ENCODE peak calls at places on chromosomes 7 and 10, in ten cellular contexts. One of them, this sample, is unnamed.

GRCh38 chr7:110548372-110548771 is 542.6 kb upstream of the LRRN3 start:
- DNase-seq in fibroblast of lung: no peak
- DNase-seq in B cell: no peak
- DNase-seq in type B pancreatic cell: no peak
- DNase-seq in GM12864: no peak
- DNase-seq in tibial artery: no peak
- DNase-seq in HFFc6: peak; percentile 15
- DNase-seq in pancreas: no peak
- DNase-seq in fibroblast of the aortic adventitia: no peak
- DNase-seq in Calu3: no peak
- DNase-seq in this sample: no peak

GRCh38 chr7:149279111-149279743 is 17.2 kb downstream of the ZNF783 start:
- DNase-seq in pancreas: no peak
- DNase-seq in B cell: no peak
- DNase-seq in HFFc6: no peak
- DNase-seq in GM12864: no peak
- DNase-seq in tibial artery: no peak
- DNase-seq in type B pancreatic cell: no peak
- DNase-seq in fibroblast of lung: no peak
- DNase-seq in fibroblast of the aortic adventitia: no peak
- DNase-seq in Calu3: no peak
- DNase-seq in this sample: no peak

GRCh38 chr10:23522345-23522744 is 83.5 kb downstream of the OTUD1 start:
- DNase-seq in pancreas: no peak
- DNase-seq in tibial artery: no peak
- DNase-seq in HFFc6: no peak
- DNase-seq in Calu3: peak; percentile 56
- DNase-seq in GM12864: no peak
- DNase-seq in type B pancreatic cell: no peak
- DNase-seq in fibroblast of the aortic adventitia: peak; percentile 27
- DNase-seq in B cell: no peak
- DNase-seq in fibroblast of lung: peak; percentile 56
- DNase-seq in this sample: no peak

GRCh38 chr10:124568858-124569622 is 107.4 kb downstream of the LHPP start:
- DNase-seq in Calu3: no peak
- DNase-seq in type B pancreatic cell: no peak
- DNase-seq in fibroblast of lung: no peak
- DNase-seq in fibroblast of the aortic adventitia: no peak
- DNase-seq in HFFc6: no peak
- DNase-seq in B cell: peak; percentile 35
- DNase-seq in tibial artery: no peak
- DNase-seq in GM12864: no peak
- DNase-seq in pancreas: no peak
- DNase-seq in this sample: no peak

GRCh38 chr10:94084344-94084743 is 90.6 kb downstream of the PLCE1 start:
- DNase-seq in HFFc6: no peak
- DNase-seq in fibroblast of the aortic adventitia: no peak
- DNase-seq in tibial artery: no peak
- DNase-seq in type B pancreatic cell: no peak
- DNase-seq in B cell: no peak
- DNase-seq in Calu3: no peak
- DNase-seq in fibroblast of lung: no peak
- DNase-seq in GM12864: no peak
- DNase-seq in pancreas: no peak
- DNase-seq in this sample: no peak

GRCh38 chr10:23331567-23332290 is 12.9 kb downstream of the C10orf67 start:
- DNase-seq in type B pancreatic cell: no peak
- DNase-seq in GM12864: no peak
- DNase-seq in fibroblast of lung: peak; percentile 93
- DNase-seq in tibial artery: no peak
- DNase-seq in fibroblast of the aortic adventitia: peak; percentile 81
- DNase-seq in B cell: no peak
- DNase-seq in pancreas: no peak
- DNase-seq in Calu3: no peak
- DNase-seq in HFFc6: peak; percentile 80
- DNase-seq in this sample: no peak

GRCh38 chr10:325282-325681 is 190.0 kb downstream of the ZMYND11 start:
- DNase-seq in fibroblast of lung: no peak
- DNase-seq in fibroblast of the aortic adventitia: no peak
- DNase-seq in B cell: no peak
- DNase-seq in GM12864: no peak
- DNase-seq in tibial artery: no peak
- DNase-seq in Calu3: no peak
- DNase-seq in type B pancreatic cell: no peak
- DNase-seq in HFFc6: no peak
- DNase-seq in pancreas: no peak
- DNase-seq in this sample: no peak

GRCh38 chr7:92115821-92116220 is 18.5 kb downstream of the CYP51A1 start:
- DNase-seq in tibial artery: no peak
- DNase-seq in type B pancreatic cell: no peak
- DNase-seq in Calu3: no peak
- DNase-seq in pancreas: no peak
- DNase-seq in HFFc6: no peak
- DNase-seq in fibroblast of lung: no peak
- DNase-seq in GM12864: no peak
- DNase-seq in fibroblast of the aortic adventitia: no peak
- DNase-seq in B cell: no peak
- DNase-seq in this sample: no peak

GRCh38 chr7:35894721-35895120 is 93.9 kb downstream of the SEPTIN7 start:
- DNase-seq in tibial artery: no peak
- DNase-seq in fibroblast of lung: peak; percentile 22
- DNase-seq in HFFc6: no peak
- DNase-seq in Calu3: no peak
- DNase-seq in B cell: no peak
- DNase-seq in pancreas: no peak
- DNase-seq in type B pancreatic cell: no peak
- DNase-seq in GM12864: no peak
- DNase-seq in fibroblast of the aortic adventitia: no peak
- DNase-seq in this sample: no peak

GRCh38 chr10:34732926-34733325 is 82.2 kb downstream of the PARD3 start:
- DNase-seq in tibial artery: no peak
- DNase-seq in B cell: no peak
- DNase-seq in Calu3: no peak
- DNase-seq in fibroblast of the aortic adventitia: peak; percentile 34
- DNase-seq in pancreas: no peak
- DNase-seq in GM12864: no peak
- DNase-seq in fibroblast of lung: no peak
- DNase-seq in type B pancreatic cell: no peak
- DNase-seq in HFFc6: no peak
- DNase-seq in this sample: no peak

GRCh38 chr7:150329331-150330106 is 6.2 kb upstream of the ACTR3C start:
- DNase-seq in tibial artery: no peak
- DNase-seq in HFFc6: no peak
- DNase-seq in GM12864: no peak
- DNase-seq in pancreas: peak; percentile 57
- DNase-seq in Calu3: no peak
- DNase-seq in fibroblast of the aortic adventitia: no peak
- DNase-seq in fibroblast of lung: no peak
- DNase-seq in type B pancreatic cell: no peak
- DNase-seq in B cell: no peak
- DNase-seq in this sample: no peak

GRCh38 chr10:78898341-78899097 is 170.2 kb upstream of the ZMIZ1 start:
- DNase-seq in fibroblast of the aortic adventitia: no peak
- DNase-seq in tibial artery: no peak
- DNase-seq in B cell: peak; percentile 18
- DNase-seq in type B pancreatic cell: peak; percentile 43
- DNase-seq in fibroblast of lung: no peak
- DNase-seq in pancreas: no peak
- DNase-seq in HFFc6: no peak
- DNase-seq in GM12864: no peak
- DNase-seq in Calu3: no peak
- DNase-seq in this sample: no peak

GRCh38 chr7:130383187-130383980 is 3.1 kb downstream of the CPA1 start:
- DNase-seq in GM12864: no peak
- DNase-seq in fibroblast of the aortic adventitia: no peak
- DNase-seq in fibroblast of lung: no peak
- DNase-seq in B cell: no peak
- DNase-seq in HFFc6: no peak
- DNase-seq in pancreas: no peak
- DNase-seq in type B pancreatic cell: peak; percentile 50
- DNase-seq in tibial artery: no peak
- DNase-seq in Calu3: no peak
- DNase-seq in this sample: no peak

GRCh38 chr10:119090026-119090808 is 9.6 kb upstream of the EIF3A start:
- DNase-seq in HFFc6: no peak
- DNase-seq in Calu3: no peak
- DNase-seq in fibroblast of the aortic adventitia: no peak
- DNase-seq in pancreas: no peak
- DNase-seq in B cell: no peak
- DNase-seq in fibroblast of lung: no peak
- DNase-seq in tibial artery: no peak
- DNase-seq in GM12864: peak; percentile 61
- DNase-seq in type B pancreatic cell: no peak
- DNase-seq in this sample: no peak

GRCh38 chr7:56537477-56537876 is 421.3 kb upstream of the NUPR2 start:
- DNase-seq in pancreas: no peak
- DNase-seq in type B pancreatic cell: no peak
- DNase-seq in fibroblast of the aortic adventitia: no peak
- DNase-seq in B cell: no peak
- DNase-seq in HFFc6: no peak
- DNase-seq in Calu3: no peak
- DNase-seq in tibial artery: no peak
- DNase-seq in GM12864: no peak
- DNase-seq in fibroblast of lung: no peak
- DNase-seq in this sample: no peak

GRCh38 chr7:92043637-92044036 is 90.6 kb downstream of the CYP51A1 start:
- DNase-seq in HFFc6: no peak
- DNase-seq in tibial artery: no peak
- DNase-seq in B cell: no peak
- DNase-seq in Calu3: no peak
- DNase-seq in fibroblast of lung: peak; percentile 22
- DNase-seq in fibroblast of the aortic adventitia: no peak
- DNase-seq in type B pancreatic cell: no peak
- DNase-seq in GM12864: no peak
- DNase-seq in pancreas: no peak
- DNase-seq in this sample: no peak

GRCh38 chr7:33904680-33905388 is 505 bp upstream of the BMPER start:
- DNase-seq in fibroblast of lung: peak; percentile 44
- DNase-seq in fibroblast of the aortic adventitia: peak; percentile 62
- DNase-seq in Calu3: peak; percentile 66
- DNase-seq in HFFc6: peak; percentile 53
- DNase-seq in type B pancreatic cell: peak; percentile 73
- DNase-seq in B cell: no peak
- DNase-seq in tibial artery: no peak
- DNase-seq in GM12864: no peak
- DNase-seq in pancreas: no peak
- DNase-seq in this sample: peak; percentile 46
- TF ChIP-seq CTCF in fibroblast of lung: peak; percentile 15
- TF ChIP-seq CTCF in fibroblast of the aortic adventitia: peak; percentile 35
- TF ChIP-seq CTCF in Calu3: no peak
- TF ChIP-seq CTCF in HFFc6: peak; percentile 60
- TF ChIP-seq CTCF in type B pancreatic cell: peak; percentile 42
- TF ChIP-seq CTCF in B cell: no peak
- TF ChIP-seq CTCF in tibial artery: no peak
- TF ChIP-seq CTCF in GM12864: no peak
- TF ChIP-seq CTCF in pancreas: no peak
- TF ChIP-seq CTCF in this sample: no peak

GRCh38 chr10:9301148-9301547 is 1246.7 kb downstream of the GATA3 start:
- DNase-seq in fibroblast of lung: peak; percentile 23
- DNase-seq in pancreas: no peak
- DNase-seq in fibroblast of the aortic adventitia: peak; percentile 23
- DNase-seq in Calu3: peak; percentile 6
- DNase-seq in GM12864: no peak
- DNase-seq in tibial artery: no peak
- DNase-seq in type B pancreatic cell: no peak
- DNase-seq in HFFc6: no peak
- DNase-seq in B cell: no peak
- DNase-seq in this sample: no peak
- TF ChIP-seq CTCF in fibroblast of lung: no peak
- TF ChIP-seq CTCF in pancreas: no peak
- TF ChIP-seq CTCF in fibroblast of the aortic adventitia: peak; percentile 27
- TF ChIP-seq CTCF in Calu3: peak; percentile 27
- TF ChIP-seq CTCF in GM12864: peak; percentile 4
- TF ChIP-seq CTCF in tibial artery: no peak
- TF ChIP-seq CTCF in type B pancreatic cell: peak; percentile 66
- TF ChIP-seq CTCF in HFFc6: peak; percentile 68
- TF ChIP-seq CTCF in B cell: no peak
- TF ChIP-seq CTCF in this sample: no peak

GRCh38 chr7:104857458-104858425 is 156.3 kb upstream of the KMT2E start:
- DNase-seq in B cell: no peak
- DNase-seq in GM12864: no peak
- DNase-seq in fibroblast of the aortic adventitia: no peak
- DNase-seq in fibroblast of lung: no peak
- DNase-seq in HFFc6: no peak
- DNase-seq in tibial artery: no peak
- DNase-seq in type B pancreatic cell: no peak
- DNase-seq in Calu3: no peak
- DNase-seq in pancreas: no peak
- DNase-seq in this sample: no peak

GRCh38 chr7:104861729-104862128 is 152.3 kb upstream of the KMT2E start:
- DNase-seq in pancreas: no peak
- DNase-seq in B cell: no peak
- DNase-seq in Calu3: no peak
- DNase-seq in type B pancreatic cell: no peak
- DNase-seq in GM12864: no peak
- DNase-seq in fibroblast of the aortic adventitia: no peak
- DNase-seq in fibroblast of lung: no peak
- DNase-seq in tibial artery: no peak
- DNase-seq in HFFc6: no peak
- DNase-seq in this sample: no peak

GRCh38 chr7:104859754-104860426 is 154.1 kb upstream of the KMT2E start:
- DNase-seq in fibroblast of the aortic adventitia: no peak
- DNase-seq in HFFc6: no peak
- DNase-seq in Calu3: no peak
- DNase-seq in pancreas: no peak
- DNase-seq in GM12864: no peak
- DNase-seq in tibial artery: no peak
- DNase-seq in type B pancreatic cell: no peak
- DNase-seq in fibroblast of lung: no peak
- DNase-seq in B cell: no peak
- DNase-seq in this sample: no peak

GRCh38 chr7:104862719-104863118 is 151.3 kb upstream of the KMT2E start:
- DNase-seq in HFFc6: no peak
- DNase-seq in Calu3: no peak
- DNase-seq in GM12864: no peak
- DNase-seq in fibroblast of the aortic adventitia: no peak
- DNase-seq in fibroblast of lung: no peak
- DNase-seq in pancreas: no peak
- DNase-seq in tibial artery: no peak
- DNase-seq in B cell: no peak
- DNase-seq in type B pancreatic cell: no peak
- DNase-seq in this sample: no peak
- TF ChIP-seq CTCF in HFFc6: peak; percentile 73
- TF ChIP-seq CTCF in Calu3: no peak
- TF ChIP-seq CTCF in GM12864: peak; percentile 10
- TF ChIP-seq CTCF in fibroblast of the aortic adventitia: peak; percentile 31
- TF ChIP-seq CTCF in fibroblast of lung: no peak
- TF ChIP-seq CTCF in pancreas: no peak
- TF ChIP-seq CTCF in tibial artery: no peak
- TF ChIP-seq CTCF in B cell: no peak
- TF ChIP-seq CTCF in type B pancreatic cell: peak; percentile 74
- TF ChIP-seq CTCF in this sample: no peak

DNA sequence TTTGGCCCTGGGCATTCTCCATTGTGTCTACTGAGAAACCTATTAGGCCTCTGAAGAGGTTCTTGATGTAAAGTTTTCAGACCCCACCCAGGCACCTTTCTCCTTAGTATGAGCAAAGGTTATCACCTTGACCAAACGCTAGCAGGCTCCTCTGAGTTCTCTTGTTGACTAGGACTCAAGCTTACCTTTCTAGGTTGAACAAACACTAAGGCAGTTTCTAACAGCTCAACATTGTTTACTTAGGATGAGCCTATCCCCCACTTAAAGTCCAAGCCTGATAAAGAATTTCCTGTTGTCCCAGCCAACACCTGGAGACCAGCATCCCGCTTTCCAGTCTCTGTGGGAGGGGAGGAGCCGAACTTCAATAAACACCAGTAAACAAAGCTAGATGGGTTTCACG is 26.3 kb upstream of the ITGB8 start:
- DNase-seq in HFFc6: no peak
- DNase-seq in pancreas: no peak
- DNase-seq in B cell: no peak
- DNase-seq in fibroblast of the aortic adventitia: no peak
- DNase-seq in GM12864: no peak
- DNase-seq in Calu3: no peak
- DNase-seq in type B pancreatic cell: no peak
- DNase-seq in fibroblast of lung: no peak
- DNase-seq in tibial artery: no peak
- DNase-seq in this sample: no peak
- TF ChIP-seq CTCF in HFFc6: no peak
- TF ChIP-seq CTCF in pancreas: no peak
- TF ChIP-seq CTCF in B cell: no peak
- TF ChIP-seq CTCF in fibroblast of the aortic adventitia: no peak
- TF ChIP-seq CTCF in GM12864: no peak
- TF ChIP-seq CTCF in Calu3: no peak
- TF ChIP-seq CTCF in type B pancreatic cell: no peak
- TF ChIP-seq CTCF in fibroblast of lung: no peak
- TF ChIP-seq CTCF in tibial artery: no peak
- TF ChIP-seq CTCF in this sample: no peak